ENCODE peak calls at places on chromosomes 11 and 22, in six cellular contexts. S is astrocyte; C is H9; J is pancreas; E is fibroblast of lung; D is CD4-positive, alpha-beta memory T cell. I is an unnamed sample.

GRCh38 chr11:127651175-127651887 is 650.8 kb upstream of the KIRREL3 start:
- DNase-seq in S (peak), C (no peak), J (no peak), E (peak), D (no peak), I (no peak)

GRCh38 chr11:124608146-124608545 is 3.1 kb upstream of the PANX3 start:
- DNase-seq in S (no peak), C (no peak), J (no peak), E (no peak), D (no peak), I (no peak)

GRCh38 chr22:28780296-28780695 is 7.8 kb downstream of the CCDC117 start:
- DNase-seq in S (no peak), C (no peak), J (no peak), E (no peak), D (no peak), I (no peak)

GRCh38 chr11:554428-554823 is 6.1 kb downstream of the LMNTD2 start:
- DNase-seq in S (no peak), C (no peak), J (peak), E (no peak), D (no peak), I (no peak)

GRCh38 chr11:92536895-92537294 is 312.3 kb downstream of the FAT3 start:
- DNase-seq in S (no peak), C (no peak), J (no peak), E (no peak), D (no peak), I (no peak)

GRCh38 chr11:11894486-11894885 is 52.7 kb downstream of the USP47 start:
- DNase-seq in S (peak), C (no peak), J (no peak), E (no peak), D (no peak), I (no peak)

GRCh38 chr11:96578379-96578778 is 188.6 kb downstream of the JRKL start:
- DNase-seq in S (no peak), C (no peak), J (no peak), E (no peak), D (no peak), I (no peak)

GRCh38 chr22:30224161-30224857 is 22.2 kb downstream of the LIF start:
- DNase-seq in S (peak), C (no peak), J (no peak), E (no peak), D (no peak), I (no peak)

GRCh38 chr11:124577664-124578427 is 8.0 kb downstream of the OR8A1 start:
- DNase-seq in S (no peak), C (no peak), J (no peak), E (no peak), D (no peak), I (no peak)

GRCh38 chr11:9529333-9529648 is 44.2 kb upstream of the WEE1 start:
- DNase-seq in S (no peak), C (no peak), J (no peak), E (peak), D (no peak), I (no peak)

GRCh38 chr11:68413591-68413999 is 47.0 kb upstream of the PPP6R3 start:
- DNase-seq in S (no peak), C (no peak), J (no peak), E (no peak), D (no peak), I (no peak)

GRCh38 chr11:128522943-128523518 is 64.3 kb downstream of the ETS1 start:
- DNase-seq in S (no peak), C (no peak), J (no peak), E (no peak), D (peak), I (no peak)

GRCh38 chr22:43580351-43580750 is 168.5 kb downstream of the MPPED1 start:
- DNase-seq in S (no peak), C (no peak), J (no peak), E (no peak), D (no peak), I (no peak)

GRCh38 chr11:63919267-63920125 is 2.5 kb upstream of the RCOR2 start:
- DNase-seq in S (no peak), C (peak), J (peak), E (peak), D (no peak), I (peak)

GRCh38 chr22:31436132-31436531 is 36.7 kb downstream of the DRG1 start:
- DNase-seq in S (no peak), C (no peak), J (no peak), E (peak), D (no peak), I (no peak)

GRCh38 chr11:12016246-12016645 is 7.8 kb upstream of the DKK3 start:
- DNase-seq in S (no peak), C (no peak), J (no peak), E (no peak), D (no peak), I (no peak)

GRCh38 chr11:69518081-69518950 is 36.9 kb downstream of the LINC01488 start:
- DNase-seq in S (peak), C (no peak), J (no peak), E (peak), D (no peak), I (no peak)

GRCh38 chr22:23530766-23531282 is 49.3 kb downstream of the IGLL1 start:
- DNase-seq in S (no peak), C (peak), J (peak), E (no peak), D (no peak), I (no peak)

GRCh38 chr11:41522899-41523672 is 63.6 kb upstream of the LRRC4C start:
- DNase-seq in S (peak), C (no peak), J (no peak), E (no peak), D (no peak), I (no peak)

GRCh38 chr11:33891714-33892327 is at the start of gene LMO2:
- DNase-seq in S (no peak), C (no peak), J (no peak), E (no peak), D (no peak), I (no peak)

GRCh38 chr11:114321621-114322257 is 25.5 kb downstream of the NNMT start:
- DNase-seq in S (peak), C (no peak), J (no peak), E (peak), D (no peak), I (no peak)

GRCh38 chr22:36741204-36741793 is 34.6 kb downstream of the IFT27 start:
- DNase-seq in S (no peak), C (peak), J (no peak), E (peak), D (no peak), I (no peak)

GRCh38 chr11:43988040-43988793 is 45.8 kb downstream of the C11orf96 start:
- DNase-seq in S (peak), C (no peak), J (no peak), E (peak), D (no peak), I (no peak)
- H3K27ac ChIP-seq in S (peak), C (no peak), J (no peak), E (peak), D (no peak), I (no peak)

GRCh38 chr11:77107950-77108349 is 5.3 kb downstream of the OMP start:
- DNase-seq in S (peak), C (no peak), J (no peak), E (peak), D (no peak), I (no peak)
- H3K27ac ChIP-seq in S (no peak), C (no peak), J (no peak), E (peak), D (no peak), I (no peak)

GRCh38 chr22:50438305-50439275 is 36.2 kb downstream of the SBF1 start:
- DNase-seq in S (no peak), C (no peak), J (peak), E (no peak), D (no peak), I (no peak)
- H3K27ac ChIP-seq in S (no peak), C (no peak), J (no peak), E (no peak), D (no peak), I (no peak)

GRCh38 chr11:59574932-59575904 is 40.4 kb downstream of the OSBP start:
- DNase-seq in S (no peak), C (no peak), J (no peak), E (no peak), D (no peak), I (no peak)
- H3K27ac ChIP-seq in S (no peak), C (no peak), J (no peak), E (no peak), D (no peak), I (no peak)

DNA sequence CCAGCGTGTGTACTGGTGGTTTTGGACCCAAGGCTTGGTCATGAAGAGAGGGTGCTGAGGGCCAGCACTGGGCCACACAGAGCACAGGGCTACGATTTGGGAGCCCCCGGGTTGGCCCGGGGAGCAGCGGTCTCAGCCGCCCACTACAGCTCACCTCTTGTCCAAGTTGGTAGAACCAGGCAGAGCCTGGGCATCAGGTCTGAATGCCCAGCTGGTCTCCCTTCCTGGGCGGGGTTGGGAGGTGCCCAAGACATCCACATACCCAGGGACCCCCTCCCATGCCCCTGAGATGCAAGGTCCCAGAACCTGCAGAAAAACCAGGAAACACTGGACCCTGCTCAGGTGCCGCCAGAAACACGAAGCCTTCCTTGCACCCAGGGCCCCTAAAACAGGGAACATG is 18.0 kb downstream of the CELSR1 start:
- DNase-seq in S (no peak), C (no peak), J (peak), E (no peak), D (no peak), I (no peak)
- H3K27ac ChIP-seq in S (no peak), C (no peak), J (no peak), E (no peak), D (no peak), I (no peak)

GRCh38 chr11:45997599-45997998 is 75.1 kb downstream of the LARGE2 start:
- DNase-seq in S (no peak), C (no peak), J (no peak), E (no peak), D (no peak), I (no peak)

GRCh38 chr11:45995342-45995734 is 72.9 kb downstream of the LARGE2 start:
- DNase-seq in S (no peak), C (no peak), J (no peak), E (no peak), D (no peak), I (no peak)

GRCh38 chr11:45988922-45989321 is 66.5 kb downstream of the LARGE2 start:
- DNase-seq in S (no peak), C (no peak), J (no peak), E (no peak), D (no peak), I (no peak)

GRCh38 chr11:45994421-45995341 is 72.2 kb downstream of the LARGE2 start:
- DNase-seq in S (peak), C (peak), J (no peak), E (peak), D (no peak), I (no peak)

DNA sequence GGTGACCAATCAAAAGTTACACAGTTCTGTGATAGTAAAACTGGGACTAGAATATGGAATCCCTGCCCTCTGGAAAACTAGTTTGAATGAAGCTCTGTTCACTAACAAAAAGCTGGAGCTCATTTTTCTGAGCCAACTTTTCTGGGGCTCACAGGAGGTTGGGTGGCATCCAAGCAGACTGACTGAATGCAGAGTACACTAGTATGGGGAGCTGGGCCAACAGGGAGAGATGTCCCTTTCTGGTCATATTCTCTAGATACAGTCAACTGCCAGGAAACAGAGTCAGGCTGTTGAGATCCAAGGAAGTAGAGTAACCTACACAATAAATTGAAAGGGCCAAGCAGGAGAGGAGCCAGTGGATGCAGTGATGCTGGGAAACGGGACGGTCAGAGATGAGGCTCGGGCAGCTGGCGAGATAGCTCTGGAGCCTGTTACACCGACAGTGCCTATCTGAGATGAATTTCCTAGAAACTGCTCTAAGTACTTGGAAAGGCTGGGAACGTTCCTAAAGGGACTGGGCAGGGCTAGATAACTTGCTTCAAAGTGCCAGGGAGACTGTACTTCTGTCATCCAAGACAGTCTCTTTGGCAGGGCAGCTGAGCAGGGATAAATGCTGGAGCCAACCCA is 71.1 kb downstream of the LARGE2 start:
- DNase-seq in S (peak), C (no peak), J (no peak), E (peak), D (no peak), I (peak)
- H3K27ac ChIP-seq in S (no peak), C (no peak), J (no peak), E (no peak), D (no peak), I (peak)

DNA sequence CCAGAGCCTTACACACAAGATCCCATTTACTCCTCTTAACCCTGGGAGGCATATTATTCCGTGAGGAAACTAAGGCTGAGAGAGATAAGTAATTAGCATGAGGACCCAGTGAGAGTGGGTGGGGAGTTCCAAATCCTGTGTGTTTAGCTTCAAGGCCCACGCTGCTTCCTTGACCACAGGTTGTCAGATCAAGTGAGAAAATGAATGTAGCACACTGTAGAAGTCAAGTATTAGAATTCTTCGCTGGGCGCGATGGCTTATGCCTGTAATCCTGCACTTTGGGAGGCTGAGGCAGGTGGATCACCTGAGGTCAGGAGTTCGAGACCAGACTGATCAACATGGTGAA is 3.8 kb downstream of the CYB561A3 start:
- DNase-seq in S (no peak), C (no peak), J (no peak), E (no peak), D (no peak), I (no peak)
- H3K27ac ChIP-seq in S (no peak), C (no peak), J (no peak), E (no peak), D (no peak), I (no peak)

I was measured in substantia nigra.